ENCODE peak calls at places on chromosomes 16 and 17, in six cellular contexts. K is cardiac muscle cell, V is epithelial cell of esophagus, S is PC-9, F is endothelial cell, O is tibial nerve. M is an unnamed sample.

GRCh38 chr17:40903129-40903847 is 18.2 kb upstream of the KRT20 start:
- DNase-seq in F (no peak), V (peak), K (no peak), S (no peak), O (no peak), M (no peak)

GRCh38 chr17:48626470-48627241 is 498 bp upstream of the HOXB9 start:
- DNase-seq in V (no peak), O (no peak), S (no peak), F (no peak), K (peak), M (no peak)

GRCh38 chr16:75102595-75102994 is 14.0 kb downstream of the LDHD start:
- DNase-seq in F (no peak), K (no peak), O (no peak), V (no peak), S (no peak), M (no peak)

GRCh38 chr16:4214215-4214621 is 27.7 kb downstream of the SRL start:
- DNase-seq in F (no peak), K (peak), S (peak), V (peak), O (no peak), M (no peak)

GRCh38 chr16:31382485-31383161 is 10.5 kb upstream of the ITGAD start:
- DNase-seq in S (peak), K (peak), V (peak), O (no peak), F (peak), M (no peak)

GRCh38 chr16:83953796-83954576 is 946 bp downstream of the OSGIN1 start:
- DNase-seq in O (no peak), S (peak), F (no peak), K (peak), V (peak), M (no peak)

GRCh38 chr17:15900871-15901270 is 44.1 kb upstream of the ADORA2B start:
- DNase-seq in F (no peak), S (no peak), O (no peak), V (no peak), K (no peak), M (no peak)

GRCh38 chr16:81939164-81940067 is 71.9 kb downstream of the SDR42E1 start:
- DNase-seq in K (no peak), S (no peak), V (no peak), F (peak), O (no peak), M (no peak)

GRCh38 chr17:79294459-79295071 is 219.9 kb downstream of the ENGASE start:
- DNase-seq in V (peak), O (no peak), F (peak), K (peak), S (peak), M (peak)

GRCh38 chr17:38339891-38340290 is 3.9 kb downstream of the GPR179 start:
- DNase-seq in K (no peak), F (no peak), V (no peak), O (no peak), S (no peak), M (no peak)

GRCh38 chr16:66382966-66383299 is 16.4 kb downstream of the CDH5 start:
- DNase-seq in F (no peak), K (peak), O (no peak), S (peak), V (peak), M (no peak)

GRCh38 chr17:58321571-58322525 is 6.7 kb downstream of the TSPOAP1 start:
- DNase-seq in K (no peak), V (no peak), F (no peak), O (no peak), S (no peak), M (no peak)

GRCh38 chr16:53281859-53282258 is 152.4 kb upstream of the RBL2 start:
- DNase-seq in V (no peak), K (no peak), F (no peak), O (no peak), S (no peak), M (no peak)

GRCh38 chr17:58364270-58364942 is 12.4 kb upstream of the SUPT4H1 start:
- DNase-seq in S (no peak), V (peak), F (no peak), K (peak), O (no peak), M (no peak)

GRCh38 chr17:47725446-47726109 is 7.5 kb upstream of the TBX21 start:
- DNase-seq in K (no peak), F (no peak), V (no peak), S (no peak), O (no peak), M (no peak)

GRCh38 chr17:15247891-15248529 is 17.1 kb downstream of the PMP22 start:
- DNase-seq in K (no peak), F (no peak), S (peak), V (peak), O (no peak), M (no peak)

GRCh38 chr17:6487243-6488007 is 43.2 kb downstream of the PIMREG start:
- DNase-seq in S (no peak), V (no peak), O (no peak), K (peak), F (no peak), M (no peak)

GRCh38 chr17:82242977-82243647 is 14.3 kb downstream of the SLC16A3 start:
- DNase-seq in F (no peak), K (peak), V (peak), S (no peak), O (peak), M (no peak)

GRCh38 chr16:27800817-27801216 is 250.9 kb downstream of the KATNIP start:
- DNase-seq in K (no peak), F (no peak), S (no peak), O (no peak), V (no peak), M (no peak)

GRCh38 chr16:50948268-50948667 is 202.8 kb downstream of the SALL1 start:
- DNase-seq in K (no peak), F (no peak), S (no peak), V (no peak), O (no peak), M (no peak)

GRCh38 chr17:50394711-50395110 is 2.6 kb downstream of the LRRC59 start:
- DNase-seq in K (peak), O (no peak), V (no peak), S (no peak), F (no peak), M (no peak)

GRCh38 chr16:75345711-75346110 is 87.6 kb downstream of the CFDP1 start:
- DNase-seq in F (no peak), K (no peak), V (no peak), O (no peak), S (no peak), M (no peak)

GRCh38 chr17:38912221-38912813 is 13.1 kb upstream of the LASP1NB start:
- DNase-seq in V (no peak), K (peak), S (no peak), O (peak), F (no peak), M (no peak)

GRCh38 chr17:63189930-63190329 is 223.9 kb downstream of the TANC2 start:
- DNase-seq in O (no peak), S (no peak), F (no peak), V (peak), K (no peak), M (no peak)

GRCh38 chr17:63181856-63182255 is 215.8 kb downstream of the TANC2 start:
- DNase-seq in V (peak), K (no peak), O (no peak), S (no peak), F (no peak), M (no peak)

GRCh38 chr17:63189082-63189481 is 223.0 kb downstream of the TANC2 start:
- DNase-seq in O (no peak), S (no peak), F (no peak), K (peak), V (peak), M (no peak)

GRCh38 chr17:63190821-63191220 is 224.8 kb downstream of the TANC2 start:
- DNase-seq in K (no peak), S (no peak), O (no peak), F (no peak), V (no peak), M (no peak)

GRCh38 chr17:63185420-63185819 is 219.4 kb downstream of the TANC2 start:
- DNase-seq in V (no peak), S (no peak), K (no peak), F (no peak), O (no peak), M (no peak)
- TF ChIP-seq CTCF in V (no peak), S (no peak), K (no peak), F (no peak), O (no peak), M (no peak)

GRCh38 chr17:53150101-53150698 is 672.5 kb upstream of the KIF2B start:
- DNase-seq in K (peak), V (no peak), S (no peak), O (no peak), F (no peak), M (no peak)
- TF ChIP-seq CTCF in K (peak), V (no peak), S (peak), O (no peak), F (no peak), M (peak)

GRCh38 chr17:67377727-67378443 is 804 bp downstream of the PITPNC1 start:
- DNase-seq in K (peak), F (peak), V (peak), S (peak), O (no peak), M (peak)

GRCh38 chr17:67376892-67377726 is at the start of gene PITPNC1:
- DNase-seq in F (peak), S (peak), V (peak), K (peak), O (peak), M (peak)

GRCh38 chr17:67379251-67379630 is 2.2 kb downstream of the PITPNC1 start:
- DNase-seq in K (no peak), V (no peak), F (no peak), O (no peak), S (no peak), M (no peak)

GRCh38 chr17:67376509-67376891 is 581 bp upstream of the PITPNC1 start:
- DNase-seq in K (peak), F (no peak), V (no peak), S (no peak), O (no peak), M (no peak)

DNA sequence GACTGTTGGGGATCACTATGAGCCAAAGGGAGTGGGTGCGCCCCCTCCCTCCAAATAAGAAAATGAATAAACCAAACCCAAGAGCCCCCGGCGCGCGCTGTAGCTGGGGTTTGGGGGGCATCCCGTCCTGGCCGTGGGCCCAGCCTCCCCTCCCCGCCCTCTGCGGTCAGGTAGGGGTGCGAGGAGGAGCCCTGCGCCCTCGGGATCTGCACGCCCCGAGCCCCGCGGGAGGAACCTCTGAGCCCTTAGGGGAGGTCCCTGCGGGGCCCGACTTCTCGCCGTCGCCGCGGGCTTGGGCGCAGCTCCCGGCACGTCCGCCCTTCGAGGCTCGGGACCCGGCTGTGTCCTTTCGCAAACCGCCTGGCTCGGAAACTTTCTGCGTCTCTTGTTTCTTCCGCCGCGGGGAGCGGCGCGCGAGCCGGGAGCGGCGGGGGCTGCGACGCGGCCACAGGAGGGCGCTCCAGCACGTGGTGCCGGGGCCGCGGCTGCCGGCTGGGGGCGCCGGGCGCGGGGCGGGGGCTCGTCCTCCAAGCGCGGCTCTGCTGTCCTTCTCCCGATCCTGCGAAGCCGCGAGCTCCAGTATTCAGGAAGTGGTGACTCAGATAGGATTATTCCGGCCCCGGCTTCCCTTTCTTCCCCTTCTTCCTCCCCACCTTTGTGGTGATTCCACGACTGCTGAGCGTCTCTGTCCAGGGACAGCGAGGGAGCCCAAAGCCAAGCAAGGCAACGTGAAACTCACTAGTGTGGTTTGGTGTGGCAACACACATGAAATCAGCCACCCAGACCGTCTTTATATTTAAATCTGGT is 1.6 kb downstream of the PITPNC1 start:
- DNase-seq in K (peak), S (peak), O (peak), V (peak), F (peak), M (peak)
- TF ChIP-seq CTCF in K (peak), S (peak), O (peak), V (no peak), F (peak), M (peak)

GRCh38 chr17:44915321-44915726 is at the start of gene GFAP:
- DNase-seq in F (no peak), K (no peak), S (no peak), V (no peak), O (no peak), M (no peak)
- TF ChIP-seq CTCF in F (no peak), K (no peak), S (no peak), V (no peak), O (no peak), M (no peak)

GRCh38 chr16:2005646-2006045 is 4.0 kb downstream of the ZNF598 start:
- DNase-seq in S (no peak), K (no peak), O (no peak), V (no peak), F (no peak), M (no peak)
- TF ChIP-seq CTCF in S (no peak), K (no peak), O (peak), V (no peak), F (no peak), M (no peak)

GRCh38 chr17:16962804-16963203 is 9.1 kb downstream of the TNFRSF13B start:
- DNase-seq in V (no peak), S (no peak), F (no peak), O (no peak), K (no peak), M (peak)
- TF ChIP-seq CTCF in V (no peak), S (peak), F (no peak), O (no peak), K (no peak), M (no peak)

GRCh38 chr16:2233872-2234812 is 2.1 kb upstream of the DNASE1L2 start:
- DNase-seq in K (no peak), O (no peak), V (no peak), F (no peak), S (no peak), M (no peak)
- TF ChIP-seq CTCF in K (no peak), O (no peak), V (no peak), F (no peak), S (no peak), M (no peak)

DNA sequence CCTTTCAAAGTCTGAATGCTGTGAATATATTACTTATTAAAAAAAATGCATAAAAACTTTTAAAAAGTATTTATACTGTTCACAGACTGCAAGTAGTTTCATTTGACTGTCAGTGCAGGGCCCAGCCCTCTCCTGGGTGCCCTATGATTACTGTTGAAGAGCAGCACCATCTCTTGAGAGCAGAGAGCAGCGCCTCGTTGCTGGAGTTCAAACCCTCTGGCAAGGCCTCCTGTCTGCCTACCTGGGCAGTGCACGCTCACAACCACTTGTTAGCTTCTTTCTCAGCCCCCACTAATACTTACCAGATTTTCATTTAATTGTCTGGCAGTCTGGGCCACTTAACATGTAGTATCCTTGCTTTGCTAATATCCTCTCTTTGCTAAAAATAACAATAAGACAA is 233.4 kb downstream of the PHKB start:
- DNase-seq in V (no peak), K (no peak), O (no peak), S (no peak), F (no peak), M (no peak)
- TF ChIP-seq CTCF in V (no peak), K (no peak), O (no peak), S (no peak), F (no peak), M (peak)

GRCh38 chr17:20941872-20942271 is 100.9 kb downstream of the USP22 start:
- DNase-seq in O (no peak), V (no peak), S (no peak), F (no peak), K (no peak), M (no peak)

GRCh38 chr17:20948984-20949777 is 93.6 kb downstream of the USP22 start:
- DNase-seq in O (no peak), F (no peak), S (no peak), K (no peak), V (no peak), M (no peak)

GRCh38 chr17:20944014-20944905 is 98.6 kb downstream of the USP22 start:
- DNase-seq in O (no peak), F (peak), K (no peak), V (peak), S (peak), M (no peak)
- TF ChIP-seq CTCF in O (no peak), F (peak), K (no peak), V (peak), S (peak), M (peak)

DNA sequence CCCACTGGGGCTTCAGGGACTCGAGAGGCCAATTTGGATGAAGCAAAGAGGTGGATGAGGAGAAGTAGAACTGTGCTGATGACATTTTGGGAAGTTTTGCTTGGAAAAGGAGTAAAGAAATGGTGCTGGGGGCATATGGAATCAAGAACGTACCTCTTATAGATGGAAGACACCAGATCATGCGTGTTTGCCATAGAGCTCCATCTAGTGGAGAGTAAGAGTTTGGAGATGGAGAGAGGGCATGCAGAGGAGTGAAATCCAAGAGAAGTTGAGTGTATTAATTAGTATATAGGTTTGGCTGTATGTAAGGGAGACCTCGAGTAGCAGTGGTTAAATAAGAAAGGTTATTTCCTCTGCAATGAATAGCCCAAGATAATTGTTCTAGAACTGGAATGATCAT is 56.0 kb downstream of the SHISA6 start:
- DNase-seq in V (no peak), K (no peak), O (no peak), F (no peak), S (no peak), M (no peak)
- TF ChIP-seq CTCF in V (no peak), K (no peak), O (peak), F (no peak), S (peak), M (peak)